ENCODE peak calls at places on chromosomes 11 and 22, in four cellular contexts. Y, A, F and R are unnamed samples.

GRCh38 chr11:59802639-59803176 is 7.9 kb downstream of the MRPL16 start:
- DNase-seq in Y (no peak), A (peak), F (no peak), R (peak)

GRCh38 chr22:37782340-37783168 is 25.2 kb upstream of the GCAT start:
- DNase-seq in Y (no peak), A (no peak), F (no peak), R (no peak)

GRCh38 chr11:134376150-134376921 is 35.7 kb downstream of the B3GAT1 start:
- DNase-seq in Y (peak), A (no peak), F (no peak), R (no peak)

GRCh38 chr11:65426839-65427690 is 4.5 kb downstream of the NEAT1 start:
- DNase-seq in Y (peak), A (peak), F (no peak), R (peak)

GRCh38 chr11:47328449-47329390 is 23.8 kb downstream of the MYBPC3 start:
- DNase-seq in Y (no peak), A (no peak), F (no peak), R (no peak)

GRCh38 chr11:34050536-34050935 is 995 bp upstream of the CAPRIN1 start:
- DNase-seq in Y (no peak), A (no peak), F (no peak), R (no peak)

GRCh38 chr22:48370508-48371325 is 1457.0 kb downstream of the BRD1 start:
- DNase-seq in Y (no peak), A (no peak), F (no peak), R (no peak)

GRCh38 chr11:114166897-114167323 is 107.4 kb downstream of the ZBTB16 start:
- DNase-seq in Y (no peak), A (peak), F (peak), R (peak)

GRCh38 chr11:31001432-31001831 is 368.1 kb downstream of the DCDC1 start:
- DNase-seq in Y (no peak), A (no peak), F (no peak), R (no peak)

GRCh38 chr11:125871391-125872137 is 15.9 kb upstream of the HYLS1 start:
- DNase-seq in Y (no peak), A (no peak), F (peak), R (no peak)

GRCh38 chr11:2265396-2265795 is 5.0 kb downstream of the ASCL2 start:
- DNase-seq in Y (peak), A (no peak), F (no peak), R (no peak)

GRCh38 chr22:35986085-35986484 is 42.5 kb downstream of the RBFOX2 start:
- DNase-seq in Y (no peak), A (no peak), F (no peak), R (no peak)

GRCh38 chr11:73072935-73073481 is 69.1 kb downstream of the FCHSD2 start:
- DNase-seq in Y (no peak), A (peak), F (no peak), R (no peak)

GRCh38 chr11:106461839-106462545 is 384.5 kb downstream of the AASDHPPT start:
- DNase-seq in Y (no peak), A (no peak), F (no peak), R (no peak)

GRCh38 chr11:134386945-134387344 is 25.1 kb downstream of the B3GAT1 start:
- DNase-seq in Y (no peak), A (no peak), F (no peak), R (no peak)

GRCh38 chr11:63961608-63962412 is 12.6 kb upstream of the COX8A start:
- DNase-seq in Y (no peak), A (no peak), F (no peak), R (no peak)

GRCh38 chr11:46039990-46040389 is 81.3 kb downstream of the PHF21A start:
- DNase-seq in Y (no peak), A (no peak), F (no peak), R (no peak)

GRCh38 chr22:39514373-39514973 is 5.9 kb upstream of the ATF4 start:
- DNase-seq in Y (no peak), A (peak), F (no peak), R (no peak)

GRCh38 chr11:106021181-106021966 is 666 bp downstream of the MSANTD4 start:
- DNase-seq in Y (no peak), A (no peak), F (no peak), R (no peak)

GRCh38 chr22:36397081-36397766 is 9.5 kb upstream of the MYH9 start:
- DNase-seq in Y (no peak), A (peak), F (no peak), R (no peak)